ENCODE peak calls at places on chromosomes 2 and 18, in eight cellular contexts. One of them, this sample, is unnamed.

GRCh38 chr18:57931038-57931437 is 113.0 kb upstream of the NEDD4L start:
- DNase-seq in SK-N-DZ: no peak
- DNase-seq in posterior cingulate gyrus: no peak
- DNase-seq in neural crest cell: no peak
- DNase-seq in cardiac septum: no peak
- DNase-seq in neuronal stem cell: no peak
- DNase-seq in effector CD4-positive, alpha-beta T cell: no peak
- DNase-seq in Ammon's horn: no peak
- DNase-seq in this sample: no peak

GRCh38 chr18:38369772-38370690 is 804.4 kb upstream of the CELF4 start:
- DNase-seq in neuronal stem cell: no peak
- DNase-seq in SK-N-DZ: no peak
- DNase-seq in cardiac septum: no peak
- DNase-seq in Ammon's horn: no peak
- DNase-seq in neural crest cell: no peak
- DNase-seq in posterior cingulate gyrus: no peak
- DNase-seq in effector CD4-positive, alpha-beta T cell: no peak
- DNase-seq in this sample: no peak

GRCh38 chr2:108587621-108588020 is 53.4 kb downstream of the LIMS1 start:
- DNase-seq in SK-N-DZ: no peak
- DNase-seq in posterior cingulate gyrus: no peak
- DNase-seq in effector CD4-positive, alpha-beta T cell: no peak
- DNase-seq in neuronal stem cell: no peak
- DNase-seq in Ammon's horn: no peak
- DNase-seq in neural crest cell: no peak
- DNase-seq in cardiac septum: peak
- DNase-seq in this sample: no peak

GRCh38 chr18:45871655-45872054 is 46.2 kb downstream of the SIGLEC15 start:
- DNase-seq in neuronal stem cell: no peak
- DNase-seq in posterior cingulate gyrus: no peak
- DNase-seq in Ammon's horn: no peak
- DNase-seq in cardiac septum: no peak
- DNase-seq in effector CD4-positive, alpha-beta T cell: no peak
- DNase-seq in SK-N-DZ: no peak
- DNase-seq in neural crest cell: no peak
- DNase-seq in this sample: no peak

GRCh38 chr2:11891028-11891427 is 144.6 kb downstream of the LPIN1 start:
- DNase-seq in SK-N-DZ: no peak
- DNase-seq in Ammon's horn: no peak
- DNase-seq in posterior cingulate gyrus: no peak
- DNase-seq in effector CD4-positive, alpha-beta T cell: no peak
- DNase-seq in neuronal stem cell: no peak
- DNase-seq in cardiac septum: no peak
- DNase-seq in neural crest cell: no peak
- DNase-seq in this sample: no peak

GRCh38 chr2:85945576-85945975 is 56.8 kb upstream of the ST3GAL5 start:
- DNase-seq in neuronal stem cell: no peak
- DNase-seq in Ammon's horn: no peak
- DNase-seq in effector CD4-positive, alpha-beta T cell: no peak
- DNase-seq in cardiac septum: no peak
- DNase-seq in SK-N-DZ: no peak
- DNase-seq in posterior cingulate gyrus: no peak
- DNase-seq in neural crest cell: no peak
- DNase-seq in this sample: no peak

GRCh38 chr18:62863629-62864028 is 148.3 kb downstream of the PHLPP1 start:
- DNase-seq in neuronal stem cell: no peak
- DNase-seq in cardiac septum: no peak
- DNase-seq in posterior cingulate gyrus: no peak
- DNase-seq in SK-N-DZ: no peak
- DNase-seq in neural crest cell: no peak
- DNase-seq in effector CD4-positive, alpha-beta T cell: no peak
- DNase-seq in Ammon's horn: no peak
- DNase-seq in this sample: no peak

GRCh38 chr2:58449286-58450010 is 208.3 kb upstream of the FANCL start:
- DNase-seq in effector CD4-positive, alpha-beta T cell: no peak
- DNase-seq in posterior cingulate gyrus: no peak
- DNase-seq in cardiac septum: no peak
- DNase-seq in neuronal stem cell: no peak
- DNase-seq in SK-N-DZ: no peak
- DNase-seq in neural crest cell: no peak
- DNase-seq in Ammon's horn: no peak
- DNase-seq in this sample: no peak

GRCh38 chr18:79916546-79917350 is 34.7 kb downstream of the SLC66A2 start:
- DNase-seq in posterior cingulate gyrus: no peak
- DNase-seq in effector CD4-positive, alpha-beta T cell: no peak
- DNase-seq in Ammon's horn: peak
- DNase-seq in neural crest cell: no peak
- DNase-seq in SK-N-DZ: no peak
- DNase-seq in cardiac septum: peak
- DNase-seq in neuronal stem cell: no peak
- DNase-seq in this sample: no peak

GRCh38 chr2:240701736-240702639 is 10.3 kb downstream of the AQP12A start:
- DNase-seq in Ammon's horn: no peak
- DNase-seq in posterior cingulate gyrus: no peak
- DNase-seq in effector CD4-positive, alpha-beta T cell: no peak
- DNase-seq in SK-N-DZ: no peak
- DNase-seq in neural crest cell: no peak
- DNase-seq in cardiac septum: no peak
- DNase-seq in neuronal stem cell: no peak
- DNase-seq in this sample: no peak

GRCh38 chr2:212686285-212686895 is 147.8 kb upstream of the ERBB4 start:
- DNase-seq in posterior cingulate gyrus: peak
- DNase-seq in neuronal stem cell: peak
- DNase-seq in Ammon's horn: peak
- DNase-seq in cardiac septum: no peak
- DNase-seq in neural crest cell: peak
- DNase-seq in SK-N-DZ: peak
- DNase-seq in effector CD4-positive, alpha-beta T cell: peak
- DNase-seq in this sample: no peak

GRCh38 chr2:55048514-55048924 is 1.7 kb downstream of the RTN4 start:
- DNase-seq in SK-N-DZ: peak
- DNase-seq in effector CD4-positive, alpha-beta T cell: no peak
- DNase-seq in cardiac septum: no peak
- DNase-seq in neuronal stem cell: no peak
- DNase-seq in posterior cingulate gyrus: no peak
- DNase-seq in Ammon's horn: peak
- DNase-seq in neural crest cell: no peak
- DNase-seq in this sample: no peak

GRCh38 chr2:105403785-105404698 is 5.2 kb upstream of the FHL2 start:
- DNase-seq in cardiac septum: no peak
- DNase-seq in Ammon's horn: no peak
- DNase-seq in neural crest cell: no peak
- DNase-seq in SK-N-DZ: no peak
- DNase-seq in neuronal stem cell: no peak
- DNase-seq in posterior cingulate gyrus: no peak
- DNase-seq in effector CD4-positive, alpha-beta T cell: no peak
- DNase-seq in this sample: no peak

GRCh38 chr2:203579131-203579643 is 44.1 kb upstream of the RAPH1 start:
- DNase-seq in Ammon's horn: no peak
- DNase-seq in effector CD4-positive, alpha-beta T cell: no peak
- DNase-seq in neural crest cell: no peak
- DNase-seq in neuronal stem cell: no peak
- DNase-seq in SK-N-DZ: no peak
- DNase-seq in posterior cingulate gyrus: no peak
- DNase-seq in cardiac septum: no peak
- DNase-seq in this sample: no peak

GRCh38 chr18:41354151-41354550 is 600.9 kb upstream of the PIK3C3 start:
- DNase-seq in posterior cingulate gyrus: no peak
- DNase-seq in Ammon's horn: no peak
- DNase-seq in neural crest cell: no peak
- DNase-seq in cardiac septum: no peak
- DNase-seq in effector CD4-positive, alpha-beta T cell: no peak
- DNase-seq in neuronal stem cell: no peak
- DNase-seq in SK-N-DZ: no peak
- DNase-seq in this sample: no peak

GRCh38 chr2:194559964-194560363 is 1097.1 kb upstream of the SLC39A10 start:
- DNase-seq in Ammon's horn: no peak
- DNase-seq in SK-N-DZ: no peak
- DNase-seq in cardiac septum: no peak
- DNase-seq in neural crest cell: no peak
- DNase-seq in effector CD4-positive, alpha-beta T cell: no peak
- DNase-seq in neuronal stem cell: no peak
- DNase-seq in posterior cingulate gyrus: no peak
- DNase-seq in this sample: no peak

GRCh38 chr2:9004338-9005204 is 1.1 kb upstream of the MBOAT2 start:
- DNase-seq in neural crest cell: no peak
- DNase-seq in effector CD4-positive, alpha-beta T cell: no peak
- DNase-seq in Ammon's horn: no peak
- DNase-seq in neuronal stem cell: no peak
- DNase-seq in cardiac septum: no peak
- DNase-seq in posterior cingulate gyrus: no peak
- DNase-seq in SK-N-DZ: peak
- DNase-seq in this sample: no peak

GRCh38 chr2:18495058-18495457 is 65.4 kb downstream of the RDH14 start:
- DNase-seq in neural crest cell: no peak
- DNase-seq in Ammon's horn: no peak
- DNase-seq in cardiac septum: no peak
- DNase-seq in SK-N-DZ: no peak
- DNase-seq in effector CD4-positive, alpha-beta T cell: no peak
- DNase-seq in posterior cingulate gyrus: no peak
- DNase-seq in neuronal stem cell: no peak
- DNase-seq in this sample: no peak

GRCh38 chr18:79801217-79801616 is 3.5 kb downstream of the KCNG2 start:
- DNase-seq in posterior cingulate gyrus: no peak
- DNase-seq in neural crest cell: no peak
- DNase-seq in Ammon's horn: no peak
- DNase-seq in neuronal stem cell: no peak
- DNase-seq in cardiac septum: peak
- DNase-seq in effector CD4-positive, alpha-beta T cell: no peak
- DNase-seq in SK-N-DZ: no peak
- DNase-seq in this sample: no peak

GRCh38 chr2:221447310-221447709 is 124.8 kb downstream of the EPHA4 start:
- DNase-seq in SK-N-DZ: no peak
- DNase-seq in Ammon's horn: no peak
- DNase-seq in cardiac septum: no peak
- DNase-seq in neural crest cell: no peak
- DNase-seq in effector CD4-positive, alpha-beta T cell: no peak
- DNase-seq in neuronal stem cell: no peak
- DNase-seq in posterior cingulate gyrus: no peak
- DNase-seq in this sample: no peak

GRCh38 chr2:30232801-30233130 is 1.4 kb downstream of the LBH start:
- DNase-seq in Ammon's horn: no peak
- DNase-seq in effector CD4-positive, alpha-beta T cell: peak
- DNase-seq in SK-N-DZ: no peak
- DNase-seq in neuronal stem cell: no peak
- DNase-seq in neural crest cell: no peak
- DNase-seq in cardiac septum: no peak
- DNase-seq in posterior cingulate gyrus: no peak
- DNase-seq in this sample: no peak

GRCh38 chr2:218814540-218815243 is 16.9 kb downstream of the PRKAG3 start:
- DNase-seq in neural crest cell: no peak
- DNase-seq in posterior cingulate gyrus: no peak
- DNase-seq in effector CD4-positive, alpha-beta T cell: no peak
- DNase-seq in Ammon's horn: no peak
- DNase-seq in cardiac septum: no peak
- DNase-seq in SK-N-DZ: no peak
- DNase-seq in neuronal stem cell: no peak
- DNase-seq in this sample: no peak

GRCh38 chr2:12201369-12201768 is 454.9 kb downstream of the LPIN1 start:
- DNase-seq in neuronal stem cell: no peak
- DNase-seq in SK-N-DZ: no peak
- DNase-seq in posterior cingulate gyrus: no peak
- DNase-seq in neural crest cell: no peak
- DNase-seq in effector CD4-positive, alpha-beta T cell: no peak
- DNase-seq in Ammon's horn: peak
- DNase-seq in cardiac septum: no peak
- DNase-seq in this sample: no peak

GRCh38 chr2:204108301-204108700 is 171.7 kb downstream of the ICOS start:
- DNase-seq in Ammon's horn: peak
- DNase-seq in neuronal stem cell: peak
- DNase-seq in effector CD4-positive, alpha-beta T cell: peak
- DNase-seq in posterior cingulate gyrus: no peak
- DNase-seq in SK-N-DZ: peak
- DNase-seq in neural crest cell: peak
- DNase-seq in cardiac septum: no peak
- DNase-seq in this sample: no peak

GRCh38 chr2:72883356-72883962 is 3.7 kb upstream of the SPR start:
- DNase-seq in cardiac septum: no peak
- DNase-seq in SK-N-DZ: no peak
- DNase-seq in Ammon's horn: no peak
- DNase-seq in neural crest cell: peak
- DNase-seq in effector CD4-positive, alpha-beta T cell: no peak
- DNase-seq in posterior cingulate gyrus: no peak
- DNase-seq in neuronal stem cell: peak
- DNase-seq in this sample: no peak

GRCh38 chr2:123762221-123762620 is 262.9 kb upstream of the CNTNAP5 start:
- DNase-seq in neural crest cell: no peak
- DNase-seq in SK-N-DZ: no peak
- DNase-seq in neuronal stem cell: no peak
- DNase-seq in cardiac septum: no peak
- DNase-seq in effector CD4-positive, alpha-beta T cell: no peak
- DNase-seq in Ammon's horn: no peak
- DNase-seq in posterior cingulate gyrus: no peak
- DNase-seq in this sample: no peak

GRCh38 chr2:168564641-168565040 is 108.6 kb downstream of the CERS6 start:
- DNase-seq in neuronal stem cell: no peak
- DNase-seq in neural crest cell: no peak
- DNase-seq in posterior cingulate gyrus: no peak
- DNase-seq in SK-N-DZ: no peak
- DNase-seq in Ammon's horn: no peak
- DNase-seq in cardiac septum: no peak
- DNase-seq in effector CD4-positive, alpha-beta T cell: no peak
- DNase-seq in this sample: no peak

GRCh38 chr18:79488311-79489047 is 92.7 kb downstream of the NFATC1 start:
- DNase-seq in posterior cingulate gyrus: no peak
- DNase-seq in cardiac septum: peak
- DNase-seq in Ammon's horn: no peak
- DNase-seq in SK-N-DZ: no peak
- DNase-seq in neuronal stem cell: no peak
- DNase-seq in effector CD4-positive, alpha-beta T cell: no peak
- DNase-seq in neural crest cell: no peak
- DNase-seq in this sample: no peak